ENCODE peak calls at places on chromosome 2, in six cellular contexts. One of them, this sample, is unnamed.

GRCh38 chr2:9488583-9489547 is 14.5 kb downstream of the IAH1 start:
- DNase-seq in mammary epithelial cell: no peak
- DNase-seq in endothelial cell: no peak
- DNase-seq in T-helper 1 cell: no peak
- DNase-seq in stimulated activated CD8-positive, alpha-beta memory T cell treated with anti-CD3 and anti-CD28 coated beads, Interleukin-15, amount 100 ng/mL, for 48 hours: no peak
- DNase-seq in NCI-H1930: no peak
- DNase-seq in this sample: no peak

GRCh38 chr2:96694816-96695455 is 44.9 kb downstream of the LMAN2L start:
- DNase-seq in mammary epithelial cell: no peak
- DNase-seq in endothelial cell: no peak
- DNase-seq in T-helper 1 cell: no peak
- DNase-seq in stimulated activated CD8-positive, alpha-beta memory T cell treated with anti-CD3 and anti-CD28 coated beads, Interleukin-15, amount 100 ng/mL, for 48 hours: no peak
- DNase-seq in NCI-H1930: no peak
- DNase-seq in this sample: no peak

GRCh38 chr2:27000995-27001394 is 30.6 kb downstream of the MAPRE3 start:
- DNase-seq in mammary epithelial cell: no peak
- DNase-seq in endothelial cell: no peak
- DNase-seq in T-helper 1 cell: no peak
- DNase-seq in stimulated activated CD8-positive, alpha-beta memory T cell treated with anti-CD3 and anti-CD28 coated beads, Interleukin-15, amount 100 ng/mL, for 48 hours: no peak
- DNase-seq in NCI-H1930: no peak
- DNase-seq in this sample: no peak

GRCh38 chr2:31382452-31383120 is 32.0 kb downstream of the XDH start:
- DNase-seq in mammary epithelial cell: peak; percentile 56
- DNase-seq in endothelial cell: no peak
- DNase-seq in T-helper 1 cell: no peak
- DNase-seq in stimulated activated CD8-positive, alpha-beta memory T cell treated with anti-CD3 and anti-CD28 coated beads, Interleukin-15, amount 100 ng/mL, for 48 hours: no peak
- DNase-seq in NCI-H1930: no peak
- DNase-seq in this sample: no peak

GRCh38 chr2:7895356-7895755 is 786.5 kb upstream of the ID2 start:
- DNase-seq in mammary epithelial cell: no peak
- DNase-seq in endothelial cell: no peak
- DNase-seq in T-helper 1 cell: no peak
- DNase-seq in stimulated activated CD8-positive, alpha-beta memory T cell treated with anti-CD3 and anti-CD28 coated beads, Interleukin-15, amount 100 ng/mL, for 48 hours: no peak
- DNase-seq in NCI-H1930: no peak
- DNase-seq in this sample: no peak

GRCh38 chr2:2229898-2230817 is 100.9 kb downstream of the MYT1L start:
- DNase-seq in mammary epithelial cell: no peak
- DNase-seq in endothelial cell: no peak
- DNase-seq in T-helper 1 cell: no peak
- DNase-seq in stimulated activated CD8-positive, alpha-beta memory T cell treated with anti-CD3 and anti-CD28 coated beads, Interleukin-15, amount 100 ng/mL, for 48 hours: no peak
- DNase-seq in NCI-H1930: no peak
- DNase-seq in this sample: no peak

GRCh38 chr2:111142101-111142500 is 21.4 kb downstream of the BCL2L11 start:
- DNase-seq in mammary epithelial cell: no peak
- DNase-seq in endothelial cell: no peak
- DNase-seq in T-helper 1 cell: no peak
- DNase-seq in stimulated activated CD8-positive, alpha-beta memory T cell treated with anti-CD3 and anti-CD28 coated beads, Interleukin-15, amount 100 ng/mL, for 48 hours: no peak
- DNase-seq in NCI-H1930: no peak
- DNase-seq in this sample: no peak

GRCh38 chr2:151576080-151576479 is 158.2 kb downstream of the NEB start:
- DNase-seq in mammary epithelial cell: no peak
- DNase-seq in endothelial cell: no peak
- DNase-seq in T-helper 1 cell: no peak
- DNase-seq in stimulated activated CD8-positive, alpha-beta memory T cell treated with anti-CD3 and anti-CD28 coated beads, Interleukin-15, amount 100 ng/mL, for 48 hours: no peak
- DNase-seq in NCI-H1930: peak; percentile 17
- DNase-seq in this sample: no peak

This sample was measured in NCI-H1048.